ENCODE peak calls at places on chromosomes 3 and 15, in four cellular contexts. R is OCI-LY7; I is fibroblast of pulmonary artery; X is CD8-positive, alpha-beta T cell. L is an unnamed sample.

GRCh38 chr3:43852066-43852465 is 161.3 kb downstream of the ABHD5 start:
- DNase-seq in I (no peak), X (no peak), R (no peak), L (no peak)

GRCh38 chr3:11908981-11909698 is 62.5 kb upstream of the TAMM41 start:
- DNase-seq in R (no peak), X (no peak), I (no peak), L (no peak)

GRCh38 chr15:87777054-87777498 is 479.5 kb downstream of the NTRK3 start:
- DNase-seq in I (peak), R (no peak), X (no peak), L (no peak)

GRCh38 chr3:194375473-194375872 is 5.9 kb upstream of the LRRC15 start:
- DNase-seq in I (no peak), R (no peak), X (no peak), L (peak)

GRCh38 chr3:127607675-127608361 is 9.6 kb downstream of the MCM2 start:
- DNase-seq in I (no peak), X (no peak), R (no peak), L (no peak)

GRCh38 chr3:161100994-161101393 is 4.2 kb downstream of the B3GALNT1 start:
- DNase-seq in I (no peak), R (no peak), X (no peak), L (no peak)

GRCh38 chr3:79517766-79518413 is 249.9 kb downstream of the ROBO1 start:
- DNase-seq in R (peak), I (peak), X (no peak), L (no peak)

GRCh38 chr3:37700849-37701248 is 160.8 kb upstream of the CTDSPL start:
- DNase-seq in R (no peak), I (peak), X (no peak), L (no peak)

GRCh38 chr15:73926191-73927002 is at the start of gene LOXL1:
- DNase-seq in I (peak), X (no peak), R (no peak), L (no peak)

GRCh38 chr3:52398670-52399081 is 46.2 kb downstream of the SEMA3G start:
- DNase-seq in I (no peak), R (no peak), X (no peak), L (no peak)

GRCh38 chr3:132624790-132625189 is 27.7 kb downstream of the ACKR4 start:
- DNase-seq in R (peak), I (no peak), X (no peak), L (no peak)

GRCh38 chr3:77835916-77836315 is 796.0 kb downstream of the ROBO2 start:
- DNase-seq in X (no peak), I (peak), R (no peak), L (no peak)

GRCh38 chr15:97504031-97504430 is 456.5 kb upstream of the ARRDC4 start:
- DNase-seq in R (no peak), X (no peak), I (peak), L (no peak)

GRCh38 chr3:177591371-177591770 is 394.1 kb upstream of the TBL1XR1 start:
- DNase-seq in R (no peak), X (no peak), I (no peak), L (no peak)

GRCh38 chr15:51375966-51376640 is 34.6 kb downstream of the GLDN start:
- DNase-seq in X (no peak), I (peak), R (no peak), L (no peak)

GRCh38 chr15:95626501-95627361 is 703.8 kb upstream of the NR2F2 start:
- DNase-seq in R (no peak), X (no peak), I (no peak), L (no peak)

GRCh38 chr3:11629716-11630115 is 14.0 kb downstream of the VGLL4 start:
- DNase-seq in R (no peak), X (no peak), I (peak), L (no peak)

GRCh38 chr3:172958565-172958964 is 182.5 kb downstream of the SPATA16 start:
- DNase-seq in R (no peak), X (no peak), I (no peak), L (no peak)

GRCh38 chr3:25576836-25577454 is 87.8 kb downstream of the TOP2B start:
- DNase-seq in R (no peak), I (no peak), X (no peak), L (no peak)

GRCh38 chr3:149058199-149058598 is 28.1 kb downstream of the HLTF start:
- DNase-seq in I (no peak), X (no peak), R (no peak), L (no peak)

GRCh38 chr3:44906997-44907396 is 32.6 kb downstream of the TGM4 start:
- DNase-seq in X (no peak), I (no peak), R (no peak), L (no peak)

GRCh38 chr3:152379415-152380042 is 110.8 kb downstream of the MBNL1 start:
- DNase-seq in X (no peak), I (no peak), R (no peak), L (no peak)

GRCh38 chr3:193899001-193899400 is 236.9 kb upstream of the HES1 start:
- DNase-seq in X (no peak), I (no peak), R (no peak), L (no peak)

GRCh38 chr3:173009410-173009809 is 131.6 kb downstream of the SPATA16 start:
- DNase-seq in R (no peak), I (no peak), X (no peak), L (no peak)

GRCh38 chr3:156207802-156208685 is 87.7 kb downstream of the KCNAB1 start:
- DNase-seq in I (no peak), R (no peak), X (no peak), L (no peak)

GRCh38 chr15:77027111-77027696 is 32.3 kb downstream of the PSTPIP1 start:
- DNase-seq in R (no peak), X (no peak), I (no peak), L (no peak)

GRCh38 chr3:179991877-179992276 is 44.9 kb downstream of the PEX5L start:
- DNase-seq in X (no peak), R (no peak), I (no peak), L (no peak)

GRCh38 chr3:192482391-192482790 is 244.9 kb downstream of the FGF12 start:
- DNase-seq in X (no peak), I (peak), R (no peak), L (no peak)

GRCh38 chr15:79644091-79644490 is 212.0 kb downstream of the MINAR1 start:
- DNase-seq in X (no peak), I (peak), R (no peak), L (no peak)

GRCh38 chr3:186614266-186614596 is 1.4 kb downstream of the AHSG start:
- DNase-seq in X (no peak), R (no peak), I (no peak), L (no peak)

GRCh38 chr3:186616299-186616617 is 3.4 kb downstream of the AHSG start:
- DNase-seq in I (no peak), R (no peak), X (no peak), L (no peak)

GRCh38 chr3:186612721-186613636 is at the start of gene AHSG:
- DNase-seq in X (no peak), R (no peak), I (no peak), L (no peak)

GRCh38 chr3:186613637-186614265 is 891 bp downstream of the AHSG start:
- DNase-seq in X (no peak), R (no peak), I (no peak), L (no peak)

GRCh38 chr3:186614597-186615483 is 2.0 kb downstream of the AHSG start:
- DNase-seq in X (peak), I (peak), R (peak), L (peak)
- TF ChIP-seq CTCF in X (peak), I (peak), R (peak), L (peak)

GRCh38 chr3:129864519-129864918 is 29.0 kb downstream of the TMCC1 start:
- DNase-seq in R (no peak), X (no peak), I (no peak), L (no peak)
- TF ChIP-seq CTCF in R (no peak), X (no peak), I (no peak), L (no peak)

GRCh38 chr3:40432793-40433192 is 24.3 kb upstream of the RPL14 start:
- DNase-seq in R (no peak), X (no peak), I (no peak), L (no peak)
- TF ChIP-seq CTCF in R (no peak), X (no peak), I (no peak), L (no peak)

GRCh38 chr3:55719508-55719907 is 232.4 kb upstream of the WNT5A start:
- DNase-seq in I (no peak), R (no peak), X (no peak), L (no peak)

GRCh38 chr3:55720614-55721013 is 233.5 kb upstream of the WNT5A start:
- DNase-seq in R (peak), X (no peak), I (peak), L (no peak)

GRCh38 chr3:55723653-55724406 is 236.7 kb upstream of the WNT5A start:
- DNase-seq in X (no peak), I (no peak), R (peak), L (no peak)

GRCh38 chr3:55724407-55724784 is 237.3 kb upstream of the WNT5A start:
- DNase-seq in X (no peak), R (no peak), I (no peak), L (no peak)

DNA sequence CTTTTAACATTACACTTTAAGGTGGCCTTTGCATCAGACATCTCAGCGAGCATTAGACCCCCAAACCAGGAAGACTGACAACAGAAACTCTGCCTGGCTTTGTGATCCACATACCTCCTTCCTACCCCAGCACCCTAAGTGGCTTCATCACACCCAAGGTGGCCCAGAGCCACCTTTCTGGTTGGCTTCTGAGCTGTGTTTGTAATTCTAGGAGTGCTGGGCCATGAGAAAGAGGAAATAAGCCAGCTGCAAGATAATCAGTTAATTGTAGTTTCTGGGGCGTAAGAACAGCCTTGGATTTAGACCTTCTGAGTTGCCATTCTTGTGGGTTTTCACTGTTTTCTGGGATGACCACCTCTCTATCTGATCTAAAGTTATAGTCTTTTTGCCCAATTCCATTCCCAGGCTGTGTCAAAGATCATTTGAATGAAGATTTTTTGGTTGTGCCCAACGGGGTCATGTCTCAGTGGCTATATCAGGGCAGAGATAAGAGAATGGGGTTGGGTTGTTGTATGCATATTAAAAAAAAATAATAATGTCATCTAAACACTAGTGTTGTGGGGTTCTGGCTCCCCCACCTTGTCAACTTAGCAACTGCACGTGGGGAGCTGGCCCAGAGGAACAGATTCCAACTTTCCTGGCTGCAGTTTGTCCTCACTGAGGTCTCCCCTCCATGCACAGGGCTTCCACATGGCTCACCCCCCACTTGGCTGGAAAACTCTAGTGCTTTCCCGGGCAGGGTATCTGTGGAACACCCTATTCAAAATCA is 234.8 kb upstream of the WNT5A start:
- DNase-seq in R (peak), X (no peak), I (peak), L (no peak)
- TF ChIP-seq CTCF in R (peak), X (no peak), I (peak), L (peak)

GRCh38 chr3:184715943-184716651 is 4.2 kb upstream of the MAGEF1 start:
- DNase-seq in X (no peak), I (peak), R (no peak), L (no peak)

GRCh38 chr3:184719709-184720108 is 7.8 kb upstream of the MAGEF1 start:
- DNase-seq in X (no peak), I (no peak), R (no peak), L (no peak)

GRCh38 chr3:184718431-184718830 is 6.6 kb upstream of the MAGEF1 start:
- DNase-seq in X (no peak), R (no peak), I (no peak), L (no peak)

GRCh38 chr3:184717608-184717995 is 5.7 kb upstream of the MAGEF1 start:
- DNase-seq in R (no peak), X (no peak), I (no peak), L (no peak)

GRCh38 chr3:184716652-184717607 is 5.1 kb upstream of the MAGEF1 start:
- DNase-seq in I (peak), R (no peak), X (no peak), L (no peak)
- TF ChIP-seq CTCF in I (no peak), R (no peak), X (no peak), L (no peak)

DNA sequence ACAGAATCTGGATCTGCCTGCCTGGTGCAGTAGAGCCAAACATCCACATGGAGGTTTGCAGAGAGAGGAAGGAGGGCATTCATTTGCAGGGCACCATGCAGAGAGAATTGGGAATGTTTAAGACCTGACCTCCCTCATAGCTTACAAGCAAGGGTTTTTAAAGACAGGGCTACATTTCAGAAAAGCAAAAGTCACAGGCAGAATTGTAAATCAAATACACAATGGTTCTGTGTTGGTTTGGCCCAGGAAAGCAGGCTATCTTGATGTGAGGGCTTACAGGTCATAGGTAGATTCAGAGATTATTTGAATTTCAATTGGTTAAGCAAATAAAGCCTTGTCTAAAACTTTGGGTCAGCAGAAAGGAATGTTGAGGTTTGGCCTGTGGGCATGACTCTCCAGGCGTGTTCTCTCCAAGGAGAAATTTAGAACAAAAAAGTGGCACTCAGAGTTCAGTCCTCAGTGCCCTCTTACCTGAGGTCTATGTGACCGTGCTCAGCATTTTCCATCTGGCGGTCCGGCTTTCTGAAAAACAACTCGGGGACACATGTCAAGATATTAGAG is 91.5 kb downstream of the CD47 start:
- DNase-seq in R (no peak), X (no peak), I (no peak), L (no peak)
- TF ChIP-seq CTCF in R (no peak), X (no peak), I (no peak), L (no peak)

GRCh38 chr3:195855471-195856409 is 44.0 kb upstream of the MUC4 start:
- DNase-seq in R (peak), I (no peak), X (no peak), L (no peak)
- TF ChIP-seq CTCF in R (peak), I (no peak), X (no peak), L (no peak)

GRCh38 chr15:59892995-59893394 is 111.1 kb upstream of the FOXB1 start:
- DNase-seq in X (no peak), I (peak), R (no peak), L (no peak)

GRCh38 chr15:59896652-59897051 is 107.5 kb upstream of the FOXB1 start:
- DNase-seq in I (no peak), R (no peak), X (no peak), L (no peak)

GRCh38 chr15:59894835-59895234 is 109.3 kb upstream of the FOXB1 start:
- DNase-seq in I (no peak), X (no peak), R (no peak), L (no peak)
- TF ChIP-seq CTCF in I (no peak), X (no peak), R (no peak), L (no peak)